ENCODE peak calls at places on chromosomes 12 and 14, in five cellular contexts. N, Z, M, H and O are unnamed samples. For H3K4me1, the result is how much of the 10 kb centered on the place peaks cover.

GRCh38 chr12:22625671-22626251 is 790 bp downstream of the ETNK1 start:
- DNase-seq in N (peak), Z (peak), M (peak), H (peak), O (peak)

GRCh38 chr12:62720661-62721330 is 214.2 kb downstream of the PPM1H start:
- DNase-seq in N (no peak), Z (peak), M (no peak), H (no peak), O (no peak)

GRCh38 chr12:45216297-45216982 is 545 bp downstream of the ANO6 start:
- DNase-seq in N (peak), Z (peak), M (peak), H (peak), O (peak)

GRCh38 chr14:23057757-23058653 is 685 bp upstream of the CDH24 start:
- DNase-seq in N (peak), Z (peak), M (peak), H (peak), O (peak)

GRCh38 chr14:22888662-22889061 is 5.6 kb downstream of the REM2 start:
- DNase-seq in N (no peak), Z (no peak), M (peak), H (no peak), O (no peak)

GRCh38 chr12:107567871-107568619 is 117.6 kb upstream of the PWP1 start:
- DNase-seq in N (no peak), Z (no peak), M (peak), H (no peak), O (no peak)

GRCh38 chr14:90567191-90567590 is 170.4 kb downstream of the CALM1 start:
- DNase-seq in N (no peak), Z (no peak), M (no peak), H (no peak), O (no peak)

GRCh38 chr12:64010069-64010686 is 165.7 kb downstream of the SRGAP1 start:
- DNase-seq in N (no peak), Z (no peak), M (no peak), H (no peak), O (no peak)

GRCh38 chr12:54555670-54556257 is 6.4 kb downstream of the PDE1B start:
- DNase-seq in N (no peak), Z (no peak), M (no peak), H (no peak), O (no peak)

GRCh38 chr14:101927859-101928258 is 36.5 kb upstream of the DYNC1H1 start:
- DNase-seq in N (no peak), Z (peak), M (no peak), H (peak), O (peak)

GRCh38 chr14:91575469-91576208 is 65.5 kb upstream of the PPP4R3A start:
- DNase-seq in N (no peak), Z (no peak), M (peak), H (no peak), O (no peak)

GRCh38 chr14:63632932-63633514 is 8.6 kb downstream of the WDR89 start:
- DNase-seq in N (no peak), Z (no peak), M (peak), H (no peak), O (no peak)

GRCh38 chr12:3913278-3913677 is 40.1 kb upstream of the PARP11 start:
- DNase-seq in N (no peak), Z (no peak), M (no peak), H (no peak), O (no peak)

GRCh38 chr14:106044949-106045596 is 518.7 kb downstream of the TMEM121 start:
- DNase-seq in N (peak), Z (peak), M (peak), H (no peak), O (no peak)

GRCh38 chr14:37584211-37585100 is 10.6 kb downstream of the FOXA1 start:
- DNase-seq in N (no peak), Z (no peak), M (peak), H (no peak), O (no peak)

GRCh38 chr14:90444077-90444696 is 47.4 kb downstream of the CALM1 start:
- DNase-seq in N (no peak), Z (no peak), M (peak), H (no peak), O (no peak)

GRCh38 chr12:131950182-131950913 is 606 bp downstream of the EP400 start:
- DNase-seq in N (peak), Z (no peak), M (no peak), H (peak), O (peak)

GRCh38 chr14:92652413-92653151 is 95.8 kb downstream of the LGMN start:
- DNase-seq in N (no peak), Z (no peak), M (no peak), H (no peak), O (peak)

GRCh38 chr14:32941668-32942065 is 3.0 kb downstream of the NPAS3 start:
- DNase-seq in N (no peak), Z (no peak), M (no peak), H (no peak), O (no peak)

GRCh38 chr12:75571204-75571603 is 59.8 kb upstream of the KRR1 start:
- DNase-seq in N (no peak), Z (no peak), M (no peak), H (no peak), O (no peak)

GRCh38 chr12:88897723-88898122 is 317.5 kb upstream of the KITLG start:
- DNase-seq in N (no peak), Z (peak), M (no peak), H (no peak), O (no peak)

GRCh38 chr12:67091204-67091603 is 178.0 kb upstream of the CAND1 start:
- DNase-seq in N (no peak), Z (no peak), M (no peak), H (no peak), O (no peak)

GRCh38 chr14:36747411-36748184 is 85.9 kb downstream of the PAX9 start:
- DNase-seq in N (no peak), Z (no peak), M (peak), H (no peak), O (no peak)

GRCh38 chr12:11797317-11797913 is 147.9 kb downstream of the ETV6 start:
- DNase-seq in N (no peak), Z (no peak), M (no peak), H (no peak), O (no peak)

GRCh38 chr14:61355892-61356325 is 34.5 kb downstream of the PRKCH start:
- DNase-seq in N (no peak), Z (peak), M (no peak), H (peak), O (peak)

GRCh38 chr14:54564799-54565235 is 2.1 kb upstream of the SAMD4A start:
- DNase-seq in N (no peak), Z (no peak), M (no peak), H (peak), O (no peak)

GRCh38 chr12:132489078-132489601 is 811 bp upstream of the FBRSL1 start:
- DNase-seq in N (peak), Z (no peak), M (peak), H (peak), O (peak)

GRCh38 chr14:102502571-102502970 is 7.0 kb downstream of the ANKRD9 start:
- DNase-seq in N (no peak), Z (no peak), M (no peak), H (no peak), O (no peak)

GRCh38 chr14:23568600-23569310 is 1.2 kb upstream of the AP1G2 start:
- DNase-seq in N (no peak), Z (no peak), M (no peak), H (no peak), O (no peak)

GRCh38 chr12:15797818-15798217 is 8.6 kb upstream of the EPS8 start:
- DNase-seq in N (no peak), Z (no peak), M (peak), H (no peak), O (no peak)

GRCh38 chr14:54564071-54564798 is 2.7 kb upstream of the SAMD4A start:
- DNase-seq in N (no peak), Z (no peak), M (peak), H (no peak), O (no peak)

GRCh38 chr12:87160848-87161601 is 868.2 kb downstream of the C12orf50 start:
- DNase-seq in N (no peak), Z (no peak), M (no peak), H (no peak), O (no peak)

GRCh38 chr14:21711360-21711961 is 37.8 kb upstream of the OR4E1 start:
- DNase-seq in N (no peak), Z (no peak), M (peak), H (no peak), O (no peak)

GRCh38 chr14:24297190-24297964 is 2.2 kb downstream of the DHRS1 start:
- DNase-seq in N (no peak), Z (no peak), M (peak), H (no peak), O (no peak)

GRCh38 chr12:13200841-13201240 is 4.3 kb downstream of the EMP1 start:
- DNase-seq in N (no peak), Z (no peak), M (no peak), H (no peak), O (no peak)

GRCh38 chr12:131699434-131699833 is 11.5 kb upstream of the SFSWAP start:
- DNase-seq in N (no peak), Z (no peak), M (no peak), H (no peak), O (no peak)

GRCh38 chr14:65560340-65561027 is 148.0 kb downstream of the FUT8 start:
- DNase-seq in N (no peak), Z (no peak), M (no peak), H (no peak), O (no peak)

GRCh38 chr12:884746-885414 is 64.6 kb downstream of the RAD52 start:
- DNase-seq in N (no peak), Z (no peak), M (no peak), H (no peak), O (no peak)

GRCh38 chr12:886206-886605 is 63.3 kb downstream of the RAD52 start:
- DNase-seq in N (no peak), Z (no peak), M (no peak), H (no peak), O (no peak)

GRCh38 chr12:879641-880040 is 69.9 kb downstream of the RAD52 start:
- DNase-seq in N (no peak), Z (no peak), M (no peak), H (no peak), O (no peak)

GRCh38 chr12:885701-886100 is 63.8 kb downstream of the RAD52 start:
- DNase-seq in N (no peak), Z (no peak), M (no peak), H (no peak), O (no peak)

DNA sequence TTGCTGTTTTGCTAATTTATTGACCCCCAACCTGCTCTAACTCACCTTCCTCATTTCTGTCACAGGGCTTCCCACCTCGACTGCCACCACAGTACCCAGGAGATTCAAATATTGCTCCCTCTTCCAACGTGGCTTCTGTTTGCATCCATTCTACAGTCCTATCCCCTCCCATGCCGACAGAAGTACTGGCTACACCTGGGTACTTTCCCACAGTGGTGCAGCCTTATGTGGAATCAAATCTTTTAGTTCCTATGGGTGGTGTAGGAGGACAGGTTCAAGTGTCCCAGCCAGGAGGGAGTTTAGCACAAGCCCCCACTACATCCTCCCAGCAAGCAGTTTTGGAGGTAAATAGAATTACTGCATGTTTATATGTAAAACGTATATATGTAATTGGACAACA is 68.8 kb downstream of the RAD52 start:
- DNase-seq in N (no peak), Z (no peak), M (no peak), H (no peak), O (no peak)
- H3K4me1 ChIP-seq in N (under half), Z (under half), M (under half), H (under half), O (under half)

GRCh38 chr12:52250048-52250990 is 17.3 kb downstream of the KRT7 start:
- DNase-seq in N (no peak), Z (no peak), M (no peak), H (no peak), O (no peak)
- H3K27ac ChIP-seq in N (no peak), Z (no peak), M (no peak), H (no peak), O (no peak)

GRCh38 chr14:34099630-34100029 is 148.8 kb upstream of the EGLN3 start:
- DNase-seq in N (no peak), Z (no peak), M (peak), H (no peak), O (no peak)
- H3K4me1 ChIP-seq in N (under half), Z (under half), M (under half), H (under half), O (under half)

DNA sequence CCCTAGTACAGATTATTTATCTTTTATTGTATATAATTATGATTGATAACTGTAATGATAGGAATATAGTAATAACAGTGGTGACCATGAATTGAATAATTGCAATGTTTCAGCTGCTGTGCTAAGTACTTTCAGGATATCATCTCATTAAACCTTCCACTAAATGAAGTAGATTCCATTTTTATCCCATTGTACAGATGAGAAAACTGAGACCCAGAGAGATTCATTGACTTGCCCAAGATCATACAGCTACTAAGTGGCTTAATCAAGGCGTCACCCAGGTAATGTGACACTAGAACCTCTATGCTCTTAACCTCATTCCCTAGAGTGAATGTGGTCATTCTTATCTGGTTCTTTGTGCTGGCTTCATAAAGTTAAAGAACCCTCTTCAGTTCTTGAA is 124.6 kb downstream of the KTN1 start:
- DNase-seq in N (no peak), Z (no peak), M (no peak), H (no peak), O (no peak)
- H3K27ac ChIP-seq in N (no peak), Z (no peak), M (no peak), H (no peak), O (no peak)

GRCh38 chr12:47383942-47384341 is 304.2 kb upstream of the AMIGO2 start:
- DNase-seq in N (no peak), Z (no peak), M (no peak), H (no peak), O (no peak)
- H3K4me1 ChIP-seq in N (under half), Z (under half), M (under half), H (under half), O (under half)

GRCh38 chr14:66572836-66573235 is 64.9 kb downstream of the GPHN start:
- DNase-seq in N (no peak), Z (no peak), M (no peak), H (no peak), O (no peak)

GRCh38 chr14:66563731-66564130 is 55.8 kb downstream of the GPHN start:
- DNase-seq in N (no peak), Z (no peak), M (no peak), H (no peak), O (no peak)

GRCh38 chr14:66568220-66568619 is 60.3 kb downstream of the GPHN start:
- DNase-seq in N (no peak), Z (no peak), M (no peak), H (no peak), O (no peak)
- H3K27ac ChIP-seq in N (no peak), Z (no peak), M (no peak), H (no peak), O (no peak)

GRCh38 chr14:55582741-55583140 is 2.7 kb downstream of the KTN1 start:
- DNase-seq in N (no peak), Z (no peak), M (no peak), H (no peak), O (no peak)
- H3K4me1 ChIP-seq in N (half or more), Z (half or more), M (under half), H (under half), O (half or more)